ENCODE peak calls at places on chromosome 4, in eight cellular contexts. One of them, this sample, is unnamed.

GRCh38 chr4:141851246-141851891 is 215.0 kb downstream of the IL15 start:
- DNase-seq in D341Med: no peak
- DNase-seq in AG08395: no peak
- DNase-seq in Right ventricle myocardium superior: no peak
- DNase-seq in effector memory CD8-positive, alpha-beta T cell: no peak
- DNase-seq in activated CD4-positive, alpha-beta T cell treated with anti-CD3 and anti-CD28 coated beads, Interleukin-2, amount 10 ng/mL, durations not matched to agents 7 days and 5 days: no peak
- DNase-seq in NCI-H1092 treated with DMSO at 0.1 percent for 48 hours: no peak
- DNase-seq in stimulated activated naive CD4-positive, alpha-beta T cell: no peak
- DNase-seq in this sample: peak

GRCh38 chr4:125198916-125199315 is 115.8 kb upstream of the FAT4 start:
- DNase-seq in D341Med: no peak
- DNase-seq in AG08395: peak
- DNase-seq in Right ventricle myocardium superior: no peak
- DNase-seq in effector memory CD8-positive, alpha-beta T cell: no peak
- DNase-seq in activated CD4-positive, alpha-beta T cell treated with anti-CD3 and anti-CD28 coated beads, Interleukin-2, amount 10 ng/mL, durations not matched to agents 7 days and 5 days: no peak
- DNase-seq in NCI-H1092 treated with DMSO at 0.1 percent for 48 hours: no peak
- DNase-seq in stimulated activated naive CD4-positive, alpha-beta T cell: no peak
- DNase-seq in this sample: peak

GRCh38 chr4:8342651-8343050 is 73.1 kb downstream of the HTRA3 start:
- DNase-seq in D341Med: peak
- DNase-seq in AG08395: no peak
- DNase-seq in Right ventricle myocardium superior: peak
- DNase-seq in effector memory CD8-positive, alpha-beta T cell: no peak
- DNase-seq in activated CD4-positive, alpha-beta T cell treated with anti-CD3 and anti-CD28 coated beads, Interleukin-2, amount 10 ng/mL, durations not matched to agents 7 days and 5 days: no peak
- DNase-seq in NCI-H1092 treated with DMSO at 0.1 percent for 48 hours: no peak
- DNase-seq in stimulated activated naive CD4-positive, alpha-beta T cell: no peak
- DNase-seq in this sample: no peak

GRCh38 chr4:5300275-5300674 is 249.0 kb downstream of the STK32B start:
- DNase-seq in D341Med: no peak
- DNase-seq in AG08395: no peak
- DNase-seq in Right ventricle myocardium superior: no peak
- DNase-seq in effector memory CD8-positive, alpha-beta T cell: no peak
- DNase-seq in activated CD4-positive, alpha-beta T cell treated with anti-CD3 and anti-CD28 coated beads, Interleukin-2, amount 10 ng/mL, durations not matched to agents 7 days and 5 days: no peak
- DNase-seq in NCI-H1092 treated with DMSO at 0.1 percent for 48 hours: no peak
- DNase-seq in stimulated activated naive CD4-positive, alpha-beta T cell: no peak
- DNase-seq in this sample: no peak

GRCh38 chr4:2276581-2277325 is 14.8 kb upstream of the MXD4 start:
- DNase-seq in D341Med: no peak
- DNase-seq in AG08395: no peak
- DNase-seq in Right ventricle myocardium superior: peak
- DNase-seq in effector memory CD8-positive, alpha-beta T cell: no peak
- DNase-seq in activated CD4-positive, alpha-beta T cell treated with anti-CD3 and anti-CD28 coated beads, Interleukin-2, amount 10 ng/mL, durations not matched to agents 7 days and 5 days: no peak
- DNase-seq in NCI-H1092 treated with DMSO at 0.1 percent for 48 hours: no peak
- DNase-seq in stimulated activated naive CD4-positive, alpha-beta T cell: no peak
- DNase-seq in this sample: no peak

GRCh38 chr4:105895324-105895608 is at the start of gene NPNT:
- DNase-seq in D341Med: peak
- DNase-seq in AG08395: no peak
- DNase-seq in Right ventricle myocardium superior: no peak
- DNase-seq in effector memory CD8-positive, alpha-beta T cell: no peak
- DNase-seq in activated CD4-positive, alpha-beta T cell treated with anti-CD3 and anti-CD28 coated beads, Interleukin-2, amount 10 ng/mL, durations not matched to agents 7 days and 5 days: no peak
- DNase-seq in NCI-H1092 treated with DMSO at 0.1 percent for 48 hours: peak
- DNase-seq in stimulated activated naive CD4-positive, alpha-beta T cell: no peak
- DNase-seq in this sample: no peak

GRCh38 chr4:62455871-62456270 is 1255.7 kb downstream of the ADGRL3 start:
- DNase-seq in D341Med: no peak
- DNase-seq in AG08395: no peak
- DNase-seq in Right ventricle myocardium superior: no peak
- DNase-seq in effector memory CD8-positive, alpha-beta T cell: no peak
- DNase-seq in activated CD4-positive, alpha-beta T cell treated with anti-CD3 and anti-CD28 coated beads, Interleukin-2, amount 10 ng/mL, durations not matched to agents 7 days and 5 days: no peak
- DNase-seq in NCI-H1092 treated with DMSO at 0.1 percent for 48 hours: no peak
- DNase-seq in stimulated activated naive CD4-positive, alpha-beta T cell: no peak
- DNase-seq in this sample: no peak

GRCh38 chr4:179307297-179308136 is 1865.3 kb upstream of the AGA start:
- DNase-seq in D341Med: peak
- DNase-seq in AG08395: peak
- DNase-seq in Right ventricle myocardium superior: no peak
- DNase-seq in effector memory CD8-positive, alpha-beta T cell: no peak
- DNase-seq in activated CD4-positive, alpha-beta T cell treated with anti-CD3 and anti-CD28 coated beads, Interleukin-2, amount 10 ng/mL, durations not matched to agents 7 days and 5 days: peak
- DNase-seq in NCI-H1092 treated with DMSO at 0.1 percent for 48 hours: no peak
- DNase-seq in stimulated activated naive CD4-positive, alpha-beta T cell: no peak
- DNase-seq in this sample: peak

GRCh38 chr4:67883463-67883862 is 339 bp downstream of the TMPRSS11D start:
- DNase-seq in D341Med: no peak
- DNase-seq in AG08395: no peak
- DNase-seq in Right ventricle myocardium superior: no peak
- DNase-seq in effector memory CD8-positive, alpha-beta T cell: no peak
- DNase-seq in activated CD4-positive, alpha-beta T cell treated with anti-CD3 and anti-CD28 coated beads, Interleukin-2, amount 10 ng/mL, durations not matched to agents 7 days and 5 days: no peak
- DNase-seq in NCI-H1092 treated with DMSO at 0.1 percent for 48 hours: no peak
- DNase-seq in stimulated activated naive CD4-positive, alpha-beta T cell: no peak
- DNase-seq in this sample: no peak

GRCh38 chr4:74320559-74321118 is 12.4 kb downstream of the EPGN start:
- DNase-seq in D341Med: peak
- DNase-seq in AG08395: peak
- DNase-seq in Right ventricle myocardium superior: no peak
- DNase-seq in effector memory CD8-positive, alpha-beta T cell: no peak
- DNase-seq in activated CD4-positive, alpha-beta T cell treated with anti-CD3 and anti-CD28 coated beads, Interleukin-2, amount 10 ng/mL, durations not matched to agents 7 days and 5 days: peak
- DNase-seq in NCI-H1092 treated with DMSO at 0.1 percent for 48 hours: peak
- DNase-seq in stimulated activated naive CD4-positive, alpha-beta T cell: peak
- DNase-seq in this sample: peak